ENCODE peak calls at places on chromosomes 7 and 10, in four cellular contexts. V is GM10248, Z is endothelial cell, C is heart right ventricle. Q is an unnamed sample.

GRCh38 chr10:102675887-102676616 is 31.8 kb downstream of the TRIM8 start:
- DNase-seq in V (peak; percentile 56), Z (no peak), C (no peak), Q (peak; percentile 93)

GRCh38 chr10:102648889-102649752 is 4.8 kb downstream of the TRIM8 start:
- DNase-seq in V (no peak), Z (no peak), C (no peak), Q (no peak)

GRCh38 chr7:101927389-101928306 is 110.2 kb downstream of the CUX1 start:
- DNase-seq in V (no peak), Z (peak; percentile 54), C (no peak), Q (no peak)

GRCh38 chr7:82443044-82443800 is at the start of gene CACNA2D1:
- DNase-seq in V (peak; percentile 26), Z (peak; percentile 69), C (peak; percentile 56), Q (peak; percentile 22)

GRCh38 chr7:53604201-53604600 is 568.8 kb downstream of the POM121L12 start:
- DNase-seq in V (no peak), Z (no peak), C (no peak), Q (no peak)

GRCh38 chr7:122913608-122914007 is 27.3 kb upstream of the CADPS2 start:
- DNase-seq in V (no peak), Z (no peak), C (no peak), Q (no peak)

GRCh38 chr7:36639826-36640225 is 84.5 kb downstream of the AOAH start:
- DNase-seq in V (no peak), Z (no peak), C (no peak), Q (no peak)

GRCh38 chr10:53601260-53601875 is 828.8 kb upstream of the MBL2 start:
- DNase-seq in V (peak; percentile 19), Z (no peak), C (no peak), Q (peak; percentile 21)

GRCh38 chr7:95784796-95785195 is 12.4 kb downstream of the DYNC1I1 start:
- DNase-seq in V (no peak), Z (no peak), C (no peak), Q (no peak)

GRCh38 chr10:111273635-111274034 is 196.8 kb downstream of the ADRA2A start:
- DNase-seq in V (no peak), Z (no peak), C (no peak), Q (no peak)

GRCh38 chr7:74267756-74268565 is 13.8 kb upstream of the RFC2 start:
- DNase-seq in V (no peak), Z (no peak), C (no peak), Q (no peak)

GRCh38 chr10:45199380-45199740 is 116.0 kb downstream of the OR13A1 start:
- DNase-seq in V (no peak), Z (no peak), C (no peak), Q (no peak)

GRCh38 chr7:1693419-1693990 is 23.4 kb downstream of the ELFN1 start:
- DNase-seq in V (no peak), Z (no peak), C (no peak), Q (no peak)

GRCh38 chr10:89213191-89213808 is 6.2 kb upstream of the CH25H start:
- DNase-seq in V (peak; percentile 42), Z (no peak), C (no peak), Q (peak; percentile 44)

GRCh38 chr7:158498443-158499108 is 89.0 kb downstream of the PTPRN2 start:
- DNase-seq in V (no peak), Z (no peak), C (no peak), Q (no peak)

DNA sequence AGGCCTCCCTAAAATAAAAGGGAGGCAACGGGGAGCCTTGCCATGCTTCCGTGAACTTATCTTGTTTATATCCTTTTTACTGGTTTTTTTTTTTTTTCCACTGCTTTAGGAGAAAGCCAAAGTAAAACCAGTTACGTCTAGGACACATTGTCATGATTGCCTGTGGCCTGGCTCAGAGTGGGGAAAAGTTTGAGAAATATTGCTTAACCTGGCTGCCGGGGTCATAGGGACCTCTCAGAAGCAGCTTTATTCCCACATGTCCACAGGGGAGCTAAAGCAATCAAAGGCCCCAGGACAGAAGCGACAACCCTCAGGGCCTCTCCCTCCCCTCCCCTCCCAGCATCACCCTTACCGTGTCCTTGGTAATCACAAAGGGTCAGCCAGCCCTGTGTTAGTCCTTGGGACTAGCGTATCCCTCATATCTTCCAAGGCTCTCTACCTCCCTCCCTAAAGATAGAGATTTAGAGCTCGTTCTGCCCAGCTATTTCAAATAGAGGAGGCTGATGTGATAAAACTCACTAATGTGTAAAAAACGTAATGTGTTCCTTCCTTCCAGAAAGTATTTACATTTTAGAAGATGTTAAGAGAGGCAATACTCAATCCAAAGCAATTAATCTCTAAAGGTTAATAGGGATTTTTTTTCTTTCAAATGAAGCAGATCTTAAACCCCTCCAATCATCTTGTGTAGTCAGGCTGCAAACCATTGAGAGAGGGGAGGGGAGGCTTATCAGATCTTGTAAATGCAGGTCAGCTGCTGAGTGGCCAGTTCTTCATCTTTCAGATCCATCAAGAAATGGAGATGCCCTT is 64.8 kb upstream of the PRKAR2B start:
- DNase-seq in V (no peak), Z (no peak), C (no peak), Q (no peak)
- TF ChIP-seq CTCF in V (no peak), Z (no peak), C (no peak), Q (no peak)

GRCh38 chr7:18116661-18117060 is 89.0 kb upstream of the PRPS1L1 start:
- DNase-seq in V (no peak), Z (no peak), C (no peak), Q (no peak)

GRCh38 chr7:18117482-18117881 is 89.8 kb upstream of the PRPS1L1 start:
- DNase-seq in V (no peak), Z (no peak), C (no peak), Q (peak; percentile 30)

GRCh38 chr7:18125536-18125935 is 97.9 kb upstream of the PRPS1L1 start:
- DNase-seq in V (no peak), Z (no peak), C (no peak), Q (no peak)

GRCh38 chr7:18123508-18124239 is 96.0 kb upstream of the PRPS1L1 start:
- DNase-seq in V (no peak), Z (no peak), C (no peak), Q (no peak)

DNA sequence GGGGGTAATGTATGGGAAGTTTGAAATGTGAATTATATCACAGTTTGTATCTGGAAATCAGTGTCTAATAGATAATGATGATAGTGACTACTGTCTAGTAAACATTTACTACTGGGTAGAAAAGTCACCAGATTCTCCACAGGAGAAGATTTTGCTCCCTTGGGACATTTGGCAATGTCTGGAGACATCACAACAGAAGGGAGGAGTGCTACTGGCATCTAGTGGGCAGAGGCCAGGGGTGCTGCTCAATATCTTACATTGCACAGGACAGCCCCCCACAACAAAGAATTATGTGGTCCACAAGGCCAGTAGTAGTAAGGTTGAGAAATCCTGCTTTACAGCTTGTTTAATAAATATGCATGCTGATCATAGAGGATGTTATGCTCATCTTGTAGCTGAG is 92.3 kb upstream of the PRPS1L1 start:
- DNase-seq in V (no peak), Z (peak; percentile 9), C (no peak), Q (no peak)
- TF ChIP-seq CTCF in V (no peak), Z (no peak), C (peak; percentile 43), Q (peak; percentile 49)

GRCh38 chr7:32058017-32058416 is 12.2 kb downstream of the PDE1C start:
- DNase-seq in V (no peak), Z (no peak), C (no peak), Q (no peak)

GRCh38 chr7:32061346-32061745 is 8.9 kb downstream of the PDE1C start:
- DNase-seq in V (no peak), Z (no peak), C (peak; percentile 18), Q (no peak)

GRCh38 chr7:32059289-32060045 is 10.7 kb downstream of the PDE1C start:
- DNase-seq in V (no peak), Z (no peak), C (no peak), Q (no peak)

GRCh38 chr7:32063614-32064013 is 6.6 kb downstream of the PDE1C start:
- DNase-seq in V (no peak), Z (no peak), C (no peak), Q (no peak)

DNA sequence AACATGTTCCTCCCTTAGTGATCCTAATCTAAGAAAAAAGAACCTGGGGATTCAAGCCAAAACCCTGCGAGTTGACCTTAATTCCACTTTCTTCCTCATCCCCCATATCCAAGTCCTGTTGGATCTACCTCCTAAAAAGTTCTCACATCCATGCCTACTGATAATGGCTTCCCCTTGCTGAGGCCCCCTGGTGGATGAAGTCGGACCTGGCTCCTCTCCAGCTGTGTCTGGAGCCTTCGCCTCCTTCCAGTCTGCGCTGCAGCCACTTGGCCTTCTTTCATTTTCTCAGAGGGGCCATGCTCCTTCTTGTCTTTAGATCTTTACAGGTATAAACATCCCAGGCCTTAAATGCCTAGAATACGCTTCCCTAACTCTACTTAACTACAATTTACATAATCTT is 8.1 kb downstream of the PDE1C start:
- DNase-seq in V (peak; percentile 32), Z (peak; percentile 83), C (peak; percentile 51), Q (no peak)
- TF ChIP-seq CTCF in V (peak; percentile 44), Z (peak; percentile 79), C (peak; percentile 50), Q (peak; percentile 63)

GRCh38 chr10:103717341-103718246 is 137.8 kb downstream of the SH3PXD2A start:
- DNase-seq in V (no peak), Z (no peak), C (no peak), Q (no peak)

GRCh38 chr10:103718247-103718620 is 137.1 kb downstream of the SH3PXD2A start:
- DNase-seq in V (no peak), Z (no peak), C (no peak), Q (no peak)

GRCh38 chr10:103715430-103715829 is 139.9 kb downstream of the SH3PXD2A start:
- DNase-seq in V (no peak), Z (no peak), C (no peak), Q (peak; percentile 93)

GRCh38 chr10:103714232-103714891 is 141.0 kb downstream of the SH3PXD2A start:
- DNase-seq in V (no peak), Z (no peak), C (no peak), Q (no peak)

DNA sequence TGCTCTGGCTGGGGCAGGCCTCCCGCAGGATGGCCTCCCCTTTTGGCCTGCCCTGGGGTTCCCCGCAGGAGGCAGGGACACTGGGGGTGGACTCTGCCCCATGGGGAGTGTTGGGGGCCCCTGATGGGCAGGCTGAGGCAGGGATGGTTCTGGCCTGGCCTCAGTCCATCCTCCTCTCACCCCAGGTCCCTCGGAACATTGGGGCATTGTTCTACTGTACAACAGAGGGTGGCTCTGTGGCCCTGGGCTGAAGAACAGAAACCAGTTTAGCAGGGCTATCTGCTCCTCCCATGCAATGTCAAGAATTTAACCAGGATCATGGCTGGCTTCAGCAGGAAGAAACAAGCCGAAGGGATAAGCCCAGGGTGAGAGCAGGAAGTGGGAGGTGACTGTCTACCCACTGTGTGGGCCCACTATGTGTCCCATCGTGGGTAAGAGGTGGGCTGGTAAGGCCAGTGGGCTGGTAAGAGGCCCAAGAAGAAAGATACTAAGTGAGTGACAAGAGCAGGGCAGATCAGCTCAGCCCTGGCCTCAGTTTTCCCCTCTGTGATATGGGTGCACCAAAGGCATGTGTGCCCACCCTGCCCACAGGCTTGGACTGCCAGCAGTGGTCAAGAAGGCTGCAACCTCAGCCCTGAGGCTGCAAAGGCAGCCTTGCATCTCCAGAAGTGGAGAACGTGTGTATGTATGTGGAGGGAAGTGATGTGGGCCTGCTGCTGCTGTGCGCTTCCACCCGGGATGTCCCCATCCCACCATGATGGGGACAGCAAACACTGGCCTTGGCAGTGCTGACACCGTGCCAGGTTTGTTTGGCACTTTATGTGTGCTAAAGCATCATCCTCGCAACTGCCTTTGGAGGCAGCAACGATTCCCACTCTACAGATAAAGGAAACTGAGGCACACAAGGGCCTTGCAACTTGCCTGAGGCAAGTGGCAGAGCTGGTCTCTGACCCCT is 138.9 kb downstream of the SH3PXD2A start:
- DNase-seq in V (no peak), Z (no peak), C (no peak), Q (no peak)
- TF ChIP-seq CTCF in V (no peak), Z (no peak), C (peak; percentile 19), Q (no peak)

Q was measured in HFFc6.